ENCODE peak calls at places on chromosomes 6 and 20, in six cellular contexts. A is fibroblast of lung, N is PC-3, V is PC-9, R is hepatocyte, E is HepG2. S is an unnamed sample.

GRCh38 chr20:63822276-63822696 is 8.8 kb downstream of the ZBTB46 start:
- DNase-seq in A (no peak), N (no peak), V (peak), R (no peak), E (no peak), S (no peak)

GRCh38 chr6:168607272-168608112 is 166.5 kb downstream of the SMOC2 start:
- DNase-seq in A (no peak), N (no peak), V (no peak), R (peak), E (no peak), S (no peak)

GRCh38 chr20:19121916-19122315 is 90.5 kb upstream of the SLC24A3 start:
- DNase-seq in A (no peak), N (no peak), V (no peak), R (no peak), E (no peak), S (no peak)

GRCh38 chr6:56214304-56215101 is 32.9 kb downstream of the COL21A1 start:
- DNase-seq in A (no peak), N (no peak), V (no peak), R (no peak), E (no peak), S (no peak)

GRCh38 chr20:7579888-7580287 is 360.4 kb downstream of the HAO1 start:
- DNase-seq in A (no peak), N (peak), V (no peak), R (no peak), E (no peak), S (no peak)

GRCh38 chr20:17904027-17904426 is 64.6 kb downstream of the SNX5 start:
- DNase-seq in A (no peak), N (no peak), V (no peak), R (no peak), E (no peak), S (no peak)

GRCh38 chr6:42394881-42395620 is 56.7 kb downstream of the TRERF1 start:
- DNase-seq in A (no peak), N (no peak), V (no peak), R (no peak), E (no peak), S (no peak)

GRCh38 chr20:13342469-13343242 is 121.6 kb downstream of the ISM1 start:
- DNase-seq in A (no peak), N (no peak), V (no peak), R (peak), E (no peak), S (no peak)

GRCh38 chr6:8930009-8930408 is 494.7 kb upstream of the SLC35B3 start:
- DNase-seq in A (no peak), N (no peak), V (no peak), R (no peak), E (no peak), S (no peak)

GRCh38 chr20:64192406-64192805 is 28.2 kb downstream of the MYT1 start:
- DNase-seq in A (no peak), N (no peak), V (no peak), R (peak), E (no peak), S (no peak)

GRCh38 chr20:16661738-16662137 is 68.1 kb upstream of the SNRPB2 start:
- DNase-seq in A (peak), N (no peak), V (no peak), R (no peak), E (no peak), S (no peak)

GRCh38 chr20:16666272-16666671 is 63.6 kb upstream of the SNRPB2 start:
- DNase-seq in A (no peak), N (peak), V (no peak), R (no peak), E (no peak), S (no peak)

GRCh38 chr20:16664031-16664430 is 65.8 kb upstream of the SNRPB2 start:
- DNase-seq in A (no peak), N (no peak), V (no peak), R (no peak), E (no peak), S (no peak)

GRCh38 chr20:16662462-16662861 is 67.4 kb upstream of the SNRPB2 start:
- DNase-seq in A (no peak), N (no peak), V (no peak), R (no peak), E (no peak), S (no peak)
- H3K27ac ChIP-seq in A (no peak), N (no peak), V (no peak), R (no peak), E (no peak), S (no peak)

DNA sequence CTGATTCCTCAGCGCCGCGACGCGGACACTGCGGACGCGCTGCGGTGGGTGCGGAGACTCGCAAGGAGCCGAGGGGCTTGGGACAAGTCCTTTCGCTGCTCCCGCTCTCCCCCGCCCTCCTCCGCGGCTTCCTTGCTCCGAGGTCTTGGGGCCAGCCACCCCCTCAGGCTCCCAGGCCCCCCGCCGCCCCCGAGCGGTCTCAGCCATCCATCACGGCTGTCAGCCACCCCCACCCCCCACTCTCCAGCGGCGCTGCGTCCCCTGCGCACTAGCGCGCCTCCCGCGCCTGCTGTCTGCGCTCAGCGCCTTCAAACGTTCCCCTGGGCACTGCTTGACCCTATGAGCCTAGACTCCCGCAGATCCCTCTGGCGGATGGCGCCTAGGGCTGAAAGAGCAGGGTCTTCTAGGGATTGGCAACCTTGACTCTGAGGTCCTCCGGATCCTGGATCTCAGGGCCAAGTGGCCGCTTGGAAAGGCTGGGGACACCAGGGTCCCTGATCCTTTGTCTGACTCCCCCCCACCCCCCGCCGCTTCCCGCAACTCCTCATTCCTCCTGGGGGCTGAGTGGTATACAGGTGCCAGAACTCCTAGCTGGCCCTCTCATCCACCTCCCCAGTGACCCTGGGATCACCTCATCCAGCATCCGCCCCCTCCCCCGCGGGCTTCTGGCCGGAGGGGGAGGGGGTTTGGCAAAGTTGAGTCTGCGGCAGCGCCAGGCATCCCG is 1.4 kb downstream of the SLC12A5 start:
- DNase-seq in A (no peak), N (no peak), V (no peak), R (no peak), E (no peak), S (no peak)
- TF ChIP-seq EZH2 in A (no peak), N (no peak), V (no peak), R (no peak), E (no peak), S (no peak)

DNA sequence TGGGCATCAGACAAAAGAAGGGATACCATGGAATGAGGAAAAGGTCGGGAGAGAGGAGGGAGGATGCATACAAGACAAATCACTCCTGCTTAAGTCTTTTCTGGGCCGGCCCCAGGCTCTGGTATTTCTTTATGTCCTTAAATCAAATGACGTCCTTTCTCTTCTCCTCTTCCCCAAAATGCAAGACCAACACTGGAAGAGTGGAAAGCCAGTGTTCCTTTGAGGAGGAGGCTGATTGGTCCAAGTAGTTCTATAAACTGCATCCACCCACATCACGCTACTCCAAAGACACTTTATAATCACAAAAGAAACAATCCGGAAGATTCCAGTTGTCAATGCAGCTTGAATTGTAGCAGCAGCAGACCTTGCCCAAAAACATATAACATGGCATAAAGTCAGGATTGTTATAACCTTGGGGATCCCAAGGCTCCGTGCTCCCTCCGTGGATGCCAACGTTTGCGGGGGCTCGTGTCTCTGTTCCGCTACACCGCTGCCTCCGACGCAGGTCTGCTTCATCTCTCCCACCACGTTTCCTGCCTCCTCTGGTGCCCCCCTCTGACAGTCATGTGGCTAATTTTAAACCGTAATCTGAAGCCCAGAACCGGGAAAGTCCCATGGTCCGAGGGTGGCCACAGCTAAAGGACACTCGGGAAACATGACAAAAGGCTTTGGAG is 47.1 kb downstream of the MCUR1 start:
- DNase-seq in A (peak), N (no peak), V (no peak), R (peak), E (no peak), S (peak)
- H3K4me3 ChIP-seq in A (peak), N (no peak), V (no peak), R (no peak), E (no peak), S (no peak)

GRCh38 chr6:53541900-53542299 is 3.0 kb downstream of the GCLC start:
- DNase-seq in A (no peak), N (no peak), V (no peak), R (no peak), E (no peak), S (no peak)
- H3K27ac ChIP-seq in A (no peak), N (no peak), V (peak), R (no peak), E (no peak), S (no peak)

DNA sequence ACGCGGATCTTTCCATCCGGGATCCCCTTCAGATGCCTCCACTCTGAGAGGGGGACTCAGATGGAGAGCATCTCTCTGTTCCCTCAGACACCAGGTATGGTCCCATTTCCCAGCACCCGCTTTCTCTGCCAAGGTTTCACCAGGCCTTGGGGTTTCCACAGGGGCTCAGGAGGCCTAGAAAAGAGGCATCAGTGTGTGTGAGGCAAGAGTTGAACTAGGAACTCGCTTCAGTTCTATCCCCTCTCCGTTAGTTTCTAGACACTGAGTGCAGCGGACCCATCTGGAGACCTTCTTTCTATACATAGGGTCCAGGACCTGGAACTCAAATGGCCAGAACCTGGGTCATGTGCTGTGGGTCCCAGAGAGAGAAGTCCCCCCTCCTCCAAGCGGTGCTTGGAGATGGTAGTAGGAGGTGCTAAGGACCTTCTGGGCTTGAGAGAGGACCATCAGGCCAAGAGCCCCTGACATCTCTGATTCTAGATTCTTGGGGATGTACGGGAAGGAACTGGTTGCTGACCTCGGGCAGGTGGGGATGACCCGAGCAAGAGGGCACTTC is 2.1 kb downstream of the SLC12A5 start:
- DNase-seq in A (no peak), N (no peak), V (no peak), R (no peak), E (no peak), S (no peak)
- TF ChIP-seq EZH2 in A (peak), N (no peak), V (no peak), R (no peak), E (peak), S (no peak)

S was measured in A673.